ENCODE peak calls at places on chromosome 4, in six cellular contexts. One of them, this sample, is unnamed.
A peak's percentile ranks its signal among the peaks of the same experiment; 100 is the strongest.

GRCh38 chr4:65120287-65120686 is 550.0 kb downstream of the EPHA5 start:
- DNase-seq in AG09319: no peak
- DNase-seq in nucleus accumbens: no peak
- DNase-seq in astrocyte of the spinal cord: no peak
- DNase-seq in T follicular helper cell: no peak
- DNase-seq in neural crest cell: no peak
- DNase-seq in this sample: no peak

GRCh38 chr4:69727924-69728323 is 32.5 kb downstream of the SULT1B1 start:
- DNase-seq in AG09319: no peak
- DNase-seq in nucleus accumbens: no peak
- DNase-seq in astrocyte of the spinal cord: peak; percentile 21
- DNase-seq in T follicular helper cell: no peak
- DNase-seq in neural crest cell: no peak
- DNase-seq in this sample: no peak

GRCh38 chr4:898123-898522 is 34.0 kb downstream of the GAK start:
- DNase-seq in AG09319: no peak
- DNase-seq in nucleus accumbens: no peak
- DNase-seq in astrocyte of the spinal cord: no peak
- DNase-seq in T follicular helper cell: no peak
- DNase-seq in neural crest cell: no peak
- DNase-seq in this sample: no peak

GRCh38 chr4:185602397-185602796 is 67.1 kb upstream of the PDLIM3 start:
- DNase-seq in AG09319: no peak
- DNase-seq in nucleus accumbens: no peak
- DNase-seq in astrocyte of the spinal cord: no peak
- DNase-seq in T follicular helper cell: no peak
- DNase-seq in neural crest cell: no peak
- DNase-seq in this sample: no peak

GRCh38 chr4:105350859-105351494 is 122.9 kb downstream of the PPA2 start:
- DNase-seq in AG09319: peak; percentile 36
- DNase-seq in nucleus accumbens: no peak
- DNase-seq in astrocyte of the spinal cord: peak; percentile 35
- DNase-seq in T follicular helper cell: no peak
- DNase-seq in neural crest cell: no peak
- DNase-seq in this sample: no peak

GRCh38 chr4:144176476-144176875 is 36.0 kb upstream of the GYPA start:
- DNase-seq in AG09319: no peak
- DNase-seq in nucleus accumbens: no peak
- DNase-seq in astrocyte of the spinal cord: peak; percentile 71
- DNase-seq in T follicular helper cell: no peak
- DNase-seq in neural crest cell: no peak
- DNase-seq in this sample: no peak

GRCh38 chr4:37715889-37716402 is 29.8 kb upstream of the RELL1 start:
- DNase-seq in AG09319: no peak
- DNase-seq in nucleus accumbens: no peak
- DNase-seq in astrocyte of the spinal cord: peak; percentile 57
- DNase-seq in T follicular helper cell: no peak
- DNase-seq in neural crest cell: no peak
- DNase-seq in this sample: no peak

GRCh38 chr4:73259552-73260140 is 1.0 kb upstream of the ANKRD17 start:
- DNase-seq in AG09319: no peak
- DNase-seq in nucleus accumbens: no peak
- DNase-seq in astrocyte of the spinal cord: no peak
- DNase-seq in T follicular helper cell: no peak
- DNase-seq in neural crest cell: peak; percentile 4
- DNase-seq in this sample: no peak

GRCh38 chr4:123362103-123362502 is 34.5 kb upstream of the SPRY1 start:
- DNase-seq in AG09319: no peak
- DNase-seq in nucleus accumbens: no peak
- DNase-seq in astrocyte of the spinal cord: no peak
- DNase-seq in T follicular helper cell: no peak
- DNase-seq in neural crest cell: no peak
- DNase-seq in this sample: no peak

GRCh38 chr4:44016582-44017421 is 431.8 kb downstream of the KCTD8 start:
- DNase-seq in AG09319: no peak
- DNase-seq in nucleus accumbens: no peak
- DNase-seq in astrocyte of the spinal cord: peak; percentile 25
- DNase-seq in T follicular helper cell: no peak
- DNase-seq in neural crest cell: no peak
- DNase-seq in this sample: no peak

GRCh38 chr4:153188966-153189801 is 15.1 kb upstream of the TRIM2 start:
- DNase-seq in AG09319: no peak
- DNase-seq in nucleus accumbens: no peak
- DNase-seq in astrocyte of the spinal cord: peak; percentile 46
- DNase-seq in T follicular helper cell: no peak
- DNase-seq in neural crest cell: no peak
- DNase-seq in this sample: peak; percentile 39

GRCh38 chr4:4901877-4902276 is 42.4 kb downstream of the MSX1 start:
- DNase-seq in AG09319: no peak
- DNase-seq in nucleus accumbens: no peak
- DNase-seq in astrocyte of the spinal cord: no peak
- DNase-seq in T follicular helper cell: no peak
- DNase-seq in neural crest cell: no peak
- DNase-seq in this sample: no peak

GRCh38 chr4:86831262-86832090 is 17.7 kb downstream of the SLC10A6 start:
- DNase-seq in AG09319: peak; percentile 74
- DNase-seq in nucleus accumbens: no peak
- DNase-seq in astrocyte of the spinal cord: peak; percentile 88
- DNase-seq in T follicular helper cell: no peak
- DNase-seq in neural crest cell: no peak
- DNase-seq in this sample: peak; percentile 4

GRCh38 chr4:103099691-103100392 is at the start of gene BDH2:
- DNase-seq in AG09319: peak; percentile 90
- DNase-seq in nucleus accumbens: no peak
- DNase-seq in astrocyte of the spinal cord: peak; percentile 96
- DNase-seq in T follicular helper cell: peak; percentile 20
- DNase-seq in neural crest cell: peak; percentile 20
- DNase-seq in this sample: peak; percentile 81

GRCh38 chr4:169293343-169294176 is 22.8 kb upstream of the SH3RF1 start:
- DNase-seq in AG09319: no peak
- DNase-seq in nucleus accumbens: no peak
- DNase-seq in astrocyte of the spinal cord: no peak
- DNase-seq in T follicular helper cell: no peak
- DNase-seq in neural crest cell: no peak
- DNase-seq in this sample: no peak

GRCh38 chr4:120540625-120541024 is 381.9 kb downstream of the PRDM5 start:
- DNase-seq in AG09319: no peak
- DNase-seq in nucleus accumbens: no peak
- DNase-seq in astrocyte of the spinal cord: no peak
- DNase-seq in T follicular helper cell: no peak
- DNase-seq in neural crest cell: no peak
- DNase-seq in this sample: no peak

GRCh38 chr4:86220137-86220536 is 139.7 kb downstream of the MAPK10 start:
- DNase-seq in AG09319: no peak
- DNase-seq in nucleus accumbens: no peak
- DNase-seq in astrocyte of the spinal cord: peak; percentile 24
- DNase-seq in T follicular helper cell: no peak
- DNase-seq in neural crest cell: no peak
- DNase-seq in this sample: no peak

GRCh38 chr4:11973270-11973669 is 544.6 kb upstream of the HS3ST1 start:
- DNase-seq in AG09319: no peak
- DNase-seq in nucleus accumbens: no peak
- DNase-seq in astrocyte of the spinal cord: no peak
- DNase-seq in T follicular helper cell: no peak
- DNase-seq in neural crest cell: no peak
- DNase-seq in this sample: no peak

GRCh38 chr4:4327652-4328121 is 37.6 kb downstream of the ZBTB49 start:
- DNase-seq in AG09319: no peak
- DNase-seq in nucleus accumbens: no peak
- DNase-seq in astrocyte of the spinal cord: no peak
- DNase-seq in T follicular helper cell: no peak
- DNase-seq in neural crest cell: peak; percentile 50
- DNase-seq in this sample: no peak

GRCh38 chr4:181897935-181898334 is 345.3 kb upstream of the TENM3 start:
- DNase-seq in AG09319: no peak
- DNase-seq in nucleus accumbens: no peak
- DNase-seq in astrocyte of the spinal cord: peak; percentile 45
- DNase-seq in T follicular helper cell: no peak
- DNase-seq in neural crest cell: no peak
- DNase-seq in this sample: no peak

GRCh38 chr4:6909113-6909969 is at the start of gene TBC1D14:
- DNase-seq in AG09319: peak; percentile 65
- DNase-seq in nucleus accumbens: peak; percentile 89
- DNase-seq in astrocyte of the spinal cord: peak; percentile 90
- DNase-seq in T follicular helper cell: peak; percentile 81
- DNase-seq in neural crest cell: peak; percentile 78
- DNase-seq in this sample: peak; percentile 66

GRCh38 chr4:106628616-106629606 is 260.3 kb upstream of the GIMD1 start:
- DNase-seq in AG09319: no peak
- DNase-seq in nucleus accumbens: no peak
- DNase-seq in astrocyte of the spinal cord: peak; percentile 8
- DNase-seq in T follicular helper cell: no peak
- DNase-seq in neural crest cell: no peak
- DNase-seq in this sample: no peak

GRCh38 chr4:70627620-70628019 is 924 bp upstream of the ENAM start:
- DNase-seq in AG09319: no peak
- DNase-seq in nucleus accumbens: no peak
- DNase-seq in astrocyte of the spinal cord: no peak
- DNase-seq in T follicular helper cell: no peak
- DNase-seq in neural crest cell: no peak
- DNase-seq in this sample: no peak

GRCh38 chr4:108466936-108467902 is 153.2 kb upstream of the RPL34 start:
- DNase-seq in AG09319: peak; percentile 44
- DNase-seq in nucleus accumbens: no peak
- DNase-seq in astrocyte of the spinal cord: peak; percentile 95
- DNase-seq in T follicular helper cell: no peak
- DNase-seq in neural crest cell: no peak
- DNase-seq in this sample: no peak

GRCh38 chr4:175562537-175562936 is 249.5 kb downstream of the GPM6A start:
- DNase-seq in AG09319: no peak
- DNase-seq in nucleus accumbens: no peak
- DNase-seq in astrocyte of the spinal cord: no peak
- DNase-seq in T follicular helper cell: no peak
- DNase-seq in neural crest cell: no peak
- DNase-seq in this sample: no peak

GRCh38 chr4:159267023-159267939 is 164.4 kb downstream of the RAPGEF2 start:
- DNase-seq in AG09319: no peak
- DNase-seq in nucleus accumbens: peak; percentile 12
- DNase-seq in astrocyte of the spinal cord: peak; percentile 43
- DNase-seq in T follicular helper cell: no peak
- DNase-seq in neural crest cell: no peak
- DNase-seq in this sample: no peak

This sample was measured in NCI-H526.